ENCODE peak calls at places on chromosome 15, in ten cellular contexts. One of them, this sample, is unnamed. For H3K4me1 and H3K27me3, the result is how much of the 10 kb centered on the place peaks cover.

GRCh38 chr15:72319360-72319984 is 485 bp downstream of the CELF6 start:
- DNase-seq in heart left ventricle: peak
- DNase-seq in left ventricle myocardium inferior: peak
- DNase-seq in GM23338: peak
- DNase-seq in fibroblast of lung: peak
- DNase-seq in tibial nerve: no peak
- DNase-seq in psoas muscle: peak
- DNase-seq in sigmoid colon: peak
- DNase-seq in right atrium auricular region: no peak
- DNase-seq in tibial artery: peak
- DNase-seq in this sample: no peak

GRCh38 chr15:82742134-82742533 is 32.5 kb upstream of the AP3B2 start:
- DNase-seq in heart left ventricle: no peak
- DNase-seq in left ventricle myocardium inferior: no peak
- DNase-seq in GM23338: no peak
- DNase-seq in fibroblast of lung: peak
- DNase-seq in tibial nerve: no peak
- DNase-seq in psoas muscle: no peak
- DNase-seq in sigmoid colon: no peak
- DNase-seq in right atrium auricular region: no peak
- DNase-seq in tibial artery: no peak
- DNase-seq in this sample: peak

GRCh38 chr15:81311834-81312459 is 12.0 kb downstream of the STARD5 start:
- DNase-seq in heart left ventricle: no peak
- DNase-seq in left ventricle myocardium inferior: no peak
- DNase-seq in GM23338: no peak
- DNase-seq in fibroblast of lung: peak
- DNase-seq in tibial nerve: no peak
- DNase-seq in psoas muscle: no peak
- DNase-seq in sigmoid colon: no peak
- DNase-seq in right atrium auricular region: no peak
- DNase-seq in tibial artery: no peak
- DNase-seq in this sample: no peak

GRCh38 chr15:90580946-90581345 is 51.2 kb downstream of the CRTC3 start:
- DNase-seq in heart left ventricle: no peak
- DNase-seq in left ventricle myocardium inferior: no peak
- DNase-seq in GM23338: no peak
- DNase-seq in fibroblast of lung: no peak
- DNase-seq in tibial nerve: no peak
- DNase-seq in psoas muscle: no peak
- DNase-seq in sigmoid colon: no peak
- DNase-seq in right atrium auricular region: no peak
- DNase-seq in tibial artery: no peak
- DNase-seq in this sample: no peak

GRCh38 chr15:89486726-89487050 is 9.7 kb downstream of the RHCG start:
- DNase-seq in heart left ventricle: no peak
- DNase-seq in left ventricle myocardium inferior: no peak
- DNase-seq in GM23338: peak
- DNase-seq in fibroblast of lung: no peak
- DNase-seq in tibial nerve: no peak
- DNase-seq in psoas muscle: no peak
- DNase-seq in sigmoid colon: no peak
- DNase-seq in right atrium auricular region: no peak
- DNase-seq in tibial artery: peak
- DNase-seq in this sample: no peak

GRCh38 chr15:40405501-40406381 is at the start of gene IVD:
- DNase-seq in heart left ventricle: peak
- DNase-seq in left ventricle myocardium inferior: peak
- DNase-seq in GM23338: peak
- DNase-seq in fibroblast of lung: peak
- DNase-seq in tibial nerve: peak
- DNase-seq in psoas muscle: peak
- DNase-seq in sigmoid colon: peak
- DNase-seq in right atrium auricular region: peak
- DNase-seq in tibial artery: peak
- DNase-seq in this sample: peak

GRCh38 chr15:100020181-100020580 is 286.9 kb upstream of the LYSMD4 start:
- DNase-seq in heart left ventricle: no peak
- DNase-seq in left ventricle myocardium inferior: no peak
- DNase-seq in GM23338: peak
- DNase-seq in fibroblast of lung: no peak
- DNase-seq in tibial nerve: no peak
- DNase-seq in psoas muscle: no peak
- DNase-seq in sigmoid colon: no peak
- DNase-seq in right atrium auricular region: no peak
- DNase-seq in tibial artery: no peak
- DNase-seq in this sample: no peak

GRCh38 chr15:80864666-80865065 is 85.5 kb downstream of the CEMIP start:
- DNase-seq in heart left ventricle: no peak
- DNase-seq in left ventricle myocardium inferior: no peak
- DNase-seq in GM23338: no peak
- DNase-seq in fibroblast of lung: no peak
- DNase-seq in tibial nerve: no peak
- DNase-seq in psoas muscle: no peak
- DNase-seq in sigmoid colon: no peak
- DNase-seq in right atrium auricular region: no peak
- DNase-seq in tibial artery: no peak
- DNase-seq in this sample: no peak

GRCh38 chr15:83565133-83565532 is 88.8 kb upstream of the ADAMTSL3 start:
- DNase-seq in heart left ventricle: no peak
- DNase-seq in left ventricle myocardium inferior: no peak
- DNase-seq in GM23338: no peak
- DNase-seq in fibroblast of lung: no peak
- DNase-seq in tibial nerve: no peak
- DNase-seq in psoas muscle: no peak
- DNase-seq in sigmoid colon: no peak
- DNase-seq in right atrium auricular region: no peak
- DNase-seq in tibial artery: no peak
- DNase-seq in this sample: no peak

GRCh38 chr15:80404719-80405553 is 754 bp downstream of the ARNT2 start:
- DNase-seq in heart left ventricle: peak
- DNase-seq in left ventricle myocardium inferior: no peak
- DNase-seq in GM23338: peak
- DNase-seq in fibroblast of lung: peak
- DNase-seq in tibial nerve: no peak
- DNase-seq in psoas muscle: peak
- DNase-seq in sigmoid colon: no peak
- DNase-seq in right atrium auricular region: no peak
- DNase-seq in tibial artery: peak
- DNase-seq in this sample: no peak

GRCh38 chr15:92268900-92269299 is 124.8 kb upstream of the ST8SIA2 start:
- DNase-seq in heart left ventricle: no peak
- DNase-seq in left ventricle myocardium inferior: no peak
- DNase-seq in GM23338: peak
- DNase-seq in fibroblast of lung: no peak
- DNase-seq in tibial nerve: no peak
- DNase-seq in psoas muscle: no peak
- DNase-seq in sigmoid colon: no peak
- DNase-seq in right atrium auricular region: no peak
- DNase-seq in tibial artery: no peak
- DNase-seq in this sample: no peak

GRCh38 chr15:31062965-31063355 is 38.6 kb downstream of the TRPM1 start:
- DNase-seq in heart left ventricle: peak
- DNase-seq in left ventricle myocardium inferior: peak
- DNase-seq in GM23338: no peak
- DNase-seq in fibroblast of lung: no peak
- DNase-seq in tibial nerve: no peak
- DNase-seq in psoas muscle: no peak
- DNase-seq in sigmoid colon: no peak
- DNase-seq in right atrium auricular region: no peak
- DNase-seq in tibial artery: no peak
- DNase-seq in this sample: no peak

GRCh38 chr15:57885435-57885834 is 178.9 kb downstream of the POLR2M start:
- DNase-seq in heart left ventricle: no peak
- DNase-seq in left ventricle myocardium inferior: no peak
- DNase-seq in GM23338: no peak
- DNase-seq in fibroblast of lung: no peak
- DNase-seq in tibial nerve: no peak
- DNase-seq in psoas muscle: no peak
- DNase-seq in sigmoid colon: no peak
- DNase-seq in right atrium auricular region: no peak
- DNase-seq in tibial artery: no peak
- DNase-seq in this sample: no peak

GRCh38 chr15:48112242-48112641 is 8.5 kb upstream of the SLC24A5 start:
- DNase-seq in heart left ventricle: no peak
- DNase-seq in left ventricle myocardium inferior: no peak
- DNase-seq in GM23338: peak
- DNase-seq in fibroblast of lung: peak
- DNase-seq in tibial nerve: no peak
- DNase-seq in psoas muscle: no peak
- DNase-seq in sigmoid colon: no peak
- DNase-seq in right atrium auricular region: no peak
- DNase-seq in tibial artery: no peak
- DNase-seq in this sample: no peak

GRCh38 chr15:50251638-50252182 is 13.8 kb downstream of the HDC start:
- DNase-seq in heart left ventricle: no peak
- DNase-seq in left ventricle myocardium inferior: no peak
- DNase-seq in GM23338: peak
- DNase-seq in fibroblast of lung: peak
- DNase-seq in tibial nerve: no peak
- DNase-seq in psoas muscle: no peak
- DNase-seq in sigmoid colon: no peak
- DNase-seq in right atrium auricular region: no peak
- DNase-seq in tibial artery: no peak
- DNase-seq in this sample: no peak

GRCh38 chr15:58545307-58546065 is 113.7 kb downstream of the LIPC start:
- DNase-seq in heart left ventricle: no peak
- DNase-seq in left ventricle myocardium inferior: no peak
- DNase-seq in GM23338: no peak
- DNase-seq in fibroblast of lung: peak
- DNase-seq in tibial nerve: no peak
- DNase-seq in psoas muscle: no peak
- DNase-seq in sigmoid colon: no peak
- DNase-seq in right atrium auricular region: peak
- DNase-seq in tibial artery: no peak
- DNase-seq in this sample: no peak

GRCh38 chr15:76333309-76333708 is 3.3 kb upstream of the ISL2 start:
- DNase-seq in heart left ventricle: no peak
- DNase-seq in left ventricle myocardium inferior: no peak
- DNase-seq in GM23338: no peak
- DNase-seq in fibroblast of lung: no peak
- DNase-seq in tibial nerve: no peak
- DNase-seq in psoas muscle: no peak
- DNase-seq in sigmoid colon: no peak
- DNase-seq in right atrium auricular region: no peak
- DNase-seq in tibial artery: no peak
- DNase-seq in this sample: no peak

GRCh38 chr15:58466566-58466965 is 34.8 kb downstream of the LIPC start:
- DNase-seq in heart left ventricle: no peak
- DNase-seq in left ventricle myocardium inferior: no peak
- DNase-seq in GM23338: no peak
- DNase-seq in fibroblast of lung: no peak
- DNase-seq in tibial nerve: no peak
- DNase-seq in psoas muscle: no peak
- DNase-seq in sigmoid colon: no peak
- DNase-seq in right atrium auricular region: no peak
- DNase-seq in tibial artery: no peak
- DNase-seq in this sample: no peak

GRCh38 chr15:52734329-52734728 is 55.1 kb upstream of the ATOSA start:
- DNase-seq in heart left ventricle: no peak
- DNase-seq in left ventricle myocardium inferior: no peak
- DNase-seq in GM23338: no peak
- DNase-seq in fibroblast of lung: no peak
- DNase-seq in tibial nerve: no peak
- DNase-seq in psoas muscle: no peak
- DNase-seq in sigmoid colon: no peak
- DNase-seq in right atrium auricular region: no peak
- DNase-seq in tibial artery: no peak
- DNase-seq in this sample: no peak
- H3K4me1 ChIP-seq in heart left ventricle: under half
- H3K4me1 ChIP-seq in left ventricle myocardium inferior: under half
- H3K4me1 ChIP-seq in GM23338: under half
- H3K4me1 ChIP-seq in fibroblast of lung: under half
- H3K4me1 ChIP-seq in tibial nerve: under half
- H3K4me1 ChIP-seq in psoas muscle: under half
- H3K4me1 ChIP-seq in sigmoid colon: under half
- H3K4me1 ChIP-seq in right atrium auricular region: under half
- H3K4me1 ChIP-seq in tibial artery: under half
- H3K4me1 ChIP-seq in this sample: under half

GRCh38 chr15:85937661-85938060 is 142.0 kb upstream of the AGBL1 start:
- DNase-seq in heart left ventricle: no peak
- DNase-seq in left ventricle myocardium inferior: no peak
- DNase-seq in GM23338: no peak
- DNase-seq in fibroblast of lung: no peak
- DNase-seq in tibial nerve: no peak
- DNase-seq in psoas muscle: no peak
- DNase-seq in sigmoid colon: no peak
- DNase-seq in right atrium auricular region: no peak
- DNase-seq in tibial artery: no peak
- DNase-seq in this sample: no peak
- TF ChIP-seq CTCF in heart left ventricle: no peak
- TF ChIP-seq CTCF in left ventricle myocardium inferior: no peak
- TF ChIP-seq CTCF in GM23338: no peak
- TF ChIP-seq CTCF in fibroblast of lung: no peak
- TF ChIP-seq CTCF in tibial nerve: no peak
- TF ChIP-seq CTCF in psoas muscle: no peak
- TF ChIP-seq CTCF in sigmoid colon: no peak
- TF ChIP-seq CTCF in right atrium auricular region: no peak
- TF ChIP-seq CTCF in tibial artery: no peak
- TF ChIP-seq CTCF in this sample: no peak

DNA sequence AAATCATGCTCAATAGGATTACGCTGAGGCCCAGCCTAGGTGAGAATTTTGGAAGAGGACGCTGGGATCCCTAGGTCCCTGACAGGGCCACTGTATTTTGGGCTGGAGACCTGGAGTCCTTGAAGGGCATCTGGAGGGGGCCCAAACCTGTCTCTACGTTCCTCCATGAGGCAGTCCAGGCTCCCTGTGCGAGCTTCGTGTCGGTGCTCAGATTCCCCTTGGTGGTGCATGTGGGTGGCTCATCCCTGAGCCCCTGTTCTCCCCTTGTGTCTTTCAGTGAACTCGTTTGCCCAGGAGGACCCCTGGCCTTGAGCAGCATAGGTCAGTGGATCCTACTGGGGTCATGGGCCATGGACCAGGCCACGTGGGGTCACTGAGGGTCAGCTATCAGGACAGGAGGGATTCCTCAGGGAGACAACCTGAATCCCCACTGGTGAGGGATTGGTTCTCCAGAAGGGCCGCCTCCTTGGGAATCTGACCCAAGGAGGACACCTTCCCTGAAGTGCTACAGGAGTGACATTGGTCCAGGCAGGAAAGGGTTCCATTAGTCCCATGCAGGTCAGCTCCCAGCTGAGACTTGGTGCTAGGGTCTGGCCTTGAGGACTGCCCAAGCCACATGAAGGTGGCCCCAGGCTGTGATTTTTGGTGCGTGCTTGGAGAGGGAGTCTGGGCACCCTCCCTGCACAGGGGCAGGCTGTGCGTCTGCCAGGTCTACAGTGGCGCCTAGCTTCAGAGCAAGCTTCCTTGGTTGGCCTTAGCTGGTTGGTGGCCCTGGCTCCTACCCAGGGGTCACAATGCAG is 229.8 kb downstream of the SNRPN start:
- DNase-seq in heart left ventricle: no peak
- DNase-seq in left ventricle myocardium inferior: peak
- DNase-seq in GM23338: no peak
- DNase-seq in fibroblast of lung: no peak
- DNase-seq in tibial nerve: no peak
- DNase-seq in psoas muscle: peak
- DNase-seq in sigmoid colon: peak
- DNase-seq in right atrium auricular region: no peak
- DNase-seq in tibial artery: no peak
- DNase-seq in this sample: no peak
- H3K27me3 ChIP-seq in heart left ventricle: under half
- H3K27me3 ChIP-seq in left ventricle myocardium inferior: under half
- H3K27me3 ChIP-seq in GM23338: under half
- H3K27me3 ChIP-seq in fibroblast of lung: under half
- H3K27me3 ChIP-seq in tibial nerve: under half
- H3K27me3 ChIP-seq in psoas muscle: under half
- H3K27me3 ChIP-seq in sigmoid colon: under half
- H3K27me3 ChIP-seq in right atrium auricular region: under half
- H3K27me3 ChIP-seq in tibial artery: under half
- H3K27me3 ChIP-seq in this sample: under half

GRCh38 chr15:45389351-45389750 is 11.0 kb upstream of the GATM start:
- DNase-seq in heart left ventricle: no peak
- DNase-seq in left ventricle myocardium inferior: no peak
- DNase-seq in GM23338: no peak
- DNase-seq in fibroblast of lung: no peak
- DNase-seq in tibial nerve: no peak
- DNase-seq in psoas muscle: no peak
- DNase-seq in sigmoid colon: no peak
- DNase-seq in right atrium auricular region: no peak
- DNase-seq in tibial artery: no peak
- DNase-seq in this sample: no peak
- H3K4me1 ChIP-seq in heart left ventricle: under half
- H3K4me1 ChIP-seq in left ventricle myocardium inferior: under half
- H3K4me1 ChIP-seq in GM23338: under half
- H3K4me1 ChIP-seq in fibroblast of lung: under half
- H3K4me1 ChIP-seq in tibial nerve: under half
- H3K4me1 ChIP-seq in psoas muscle: under half
- H3K4me1 ChIP-seq in sigmoid colon: under half
- H3K4me1 ChIP-seq in right atrium auricular region: under half
- H3K4me1 ChIP-seq in tibial artery: under half
- H3K4me1 ChIP-seq in this sample: under half

This sample was measured in foreskin keratinocyte.